ENCODE peak calls at places on chromosomes 7 and 10, in seven cellular contexts. A, T, F, O, V, G and R are unnamed samples.

GRCh38 chr10:76149182-76149581 is 717.8 kb downstream of the LRMDA start:
- DNase-seq in A (no peak), T (no peak), F (no peak), V (no peak), G (no peak), O (no peak), R (no peak)

GRCh38 chr7:148021507-148022045 is 569.0 kb upstream of the C7orf33 start:
- DNase-seq in F (no peak), A (no peak), O (no peak), V (no peak), T (no peak), G (no peak), R (no peak)

GRCh38 chr7:45223728-45224630 is 66.4 kb downstream of the RAMP3 start:
- DNase-seq in G (no peak), F (no peak), O (no peak), A (no peak), T (no peak), V (no peak), R (no peak)

GRCh38 chr10:11433657-11434056 is 177.8 kb downstream of the USP6NL start:
- DNase-seq in O (no peak), A (no peak), V (no peak), F (no peak), G (no peak), T (no peak), R (no peak)

GRCh38 chr10:124063736-124064135 is 29.7 kb downstream of the CHST15 start:
- DNase-seq in T (no peak), V (no peak), F (no peak), O (no peak), A (peak; percentile 82), G (peak; percentile 67), R (peak; percentile 37)

GRCh38 chr7:24972166-24972477 is 7.9 kb downstream of the OSBPL3 start:
- DNase-seq in F (no peak), A (no peak), T (no peak), V (no peak), G (no peak), O (no peak), R (no peak)

GRCh38 chr7:82166666-82167065 is 276.9 kb downstream of the CACNA2D1 start:
- DNase-seq in V (no peak), F (no peak), A (no peak), G (no peak), T (no peak), O (no peak), R (no peak)

GRCh38 chr10:70528726-70529362 is 50.3 kb downstream of the PALD1 start:
- DNase-seq in V (peak; percentile 39), O (peak; percentile 38), A (peak; percentile 87), G (no peak), F (no peak), T (peak; percentile 34), R (peak; percentile 46)

GRCh38 chr7:124603066-124603465 is 162.5 kb downstream of the GPR37 start:
- DNase-seq in G (no peak), F (no peak), O (no peak), V (no peak), A (peak; percentile 97), T (no peak), R (no peak)

GRCh38 chr7:107884419-107884818 is 6.6 kb upstream of the DLD start:
- DNase-seq in F (no peak), T (no peak), V (no peak), G (no peak), A (no peak), O (no peak), R (no peak)

GRCh38 chr10:33535866-33536265 is 201.4 kb upstream of the NRP1 start:
- DNase-seq in O (no peak), F (no peak), T (no peak), A (no peak), V (no peak), G (no peak), R (no peak)

GRCh38 chr7:158655931-158656441 is 48.6 kb downstream of the NCAPG2 start:
- DNase-seq in T (no peak), F (no peak), O (no peak), G (peak; percentile 81), V (no peak), A (peak; percentile 13), R (no peak)

GRCh38 chr7:63789378-63790176 is 209.1 kb upstream of the ZNF722 start:
- DNase-seq in T (peak; percentile 15), G (no peak), F (no peak), V (no peak), A (peak; percentile 82), O (no peak), R (peak; percentile 60)

GRCh38 chr10:96832721-96833219 is 672 bp downstream of the LCOR start:
- DNase-seq in F (peak; percentile 94), V (no peak), G (peak; percentile 77), T (peak; percentile 92), O (peak; percentile 83), A (peak; percentile 72), R (peak; percentile 90)

GRCh38 chr10:122233857-122234348 is 37.2 kb upstream of the BTBD16 start:
- DNase-seq in V (no peak), O (no peak), A (no peak), F (no peak), G (no peak), T (no peak), R (no peak)

GRCh38 chr10:80996615-80997193 is 459.0 kb downstream of the SH2D4B start:
- DNase-seq in G (no peak), O (no peak), T (peak; percentile 27), A (no peak), F (no peak), V (no peak), R (no peak)

GRCh38 chr7:151711906-151712771 is 164.8 kb downstream of the PRKAG2 start:
- DNase-seq in G (no peak), F (peak; percentile 83), V (no peak), T (no peak), A (no peak), O (no peak), R (no peak)

GRCh38 chr7:117808273-117808868 is 64.9 kb downstream of the CTTNBP2 start:
- DNase-seq in F (no peak), T (peak; percentile 10), V (no peak), G (no peak), A (no peak), O (no peak), R (no peak)

GRCh38 chr7:73972614-73973013 is 55.4 kb upstream of the ELN start:
- DNase-seq in G (no peak), V (no peak), T (no peak), O (no peak), F (peak; percentile 28), A (no peak), R (peak; percentile 0)

GRCh38 chr10:94439275-94439861 is 37.0 kb downstream of the TBC1D12 start:
- DNase-seq in F (no peak), G (no peak), A (no peak), T (no peak), V (no peak), O (no peak), R (no peak)

GRCh38 chr7:85851571-85852193 is 664.8 kb upstream of the SEMA3D start:
- DNase-seq in G (peak; percentile 39), T (no peak), O (no peak), A (peak; percentile 51), F (no peak), V (peak; percentile 2), R (no peak)

GRCh38 chr7:141550694-141551079 is 523 bp upstream of the AGK start:
- DNase-seq in G (no peak), T (peak; percentile 5), O (peak; percentile 26), F (no peak), V (no peak), A (no peak), R (peak; percentile 27)

GRCh38 chr7:139776486-139777303 is 1.1 kb downstream of the HIPK2 start:
- DNase-seq in F (peak; percentile 62), O (no peak), V (no peak), A (peak; percentile 16), T (peak; percentile 46), G (peak; percentile 74), R (peak; percentile 37)

DNA sequence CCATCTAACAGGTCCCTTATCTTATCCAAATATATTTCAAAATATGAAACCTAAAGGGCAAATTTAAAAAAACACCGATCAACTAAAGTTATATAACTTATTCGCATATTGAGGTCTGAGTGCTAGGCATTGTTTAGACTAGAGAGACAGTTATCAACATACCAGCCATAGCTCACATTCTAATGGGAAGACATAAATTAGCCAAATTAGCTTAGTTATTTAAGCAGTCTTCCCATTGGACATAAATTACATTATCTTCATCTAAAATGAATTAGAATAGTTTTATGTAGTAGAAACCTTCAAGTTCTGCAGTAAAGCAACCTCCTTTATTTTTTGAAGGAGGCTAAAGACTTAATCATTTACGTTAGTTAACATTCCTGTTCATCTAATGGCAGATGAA is 17.4 kb downstream of the KIF5B start:
- DNase-seq in G (no peak), O (no peak), T (no peak), V (no peak), A (no peak), F (no peak), R (no peak)
- H3K36me3 ChIP-seq in G (peaks cover 12% of the 10 kb centered on the region), O (peaks cover 46% of the 10 kb centered on the region), T (peaks cover 14% of the 10 kb centered on the region), V (peaks cover 9% of the 10 kb centered on the region), A (peaks cover 46% of the 10 kb centered on the region), F (peaks cover 66% of the 10 kb centered on the region), R (no peaks in the 10 kb centered on the region)

DNA sequence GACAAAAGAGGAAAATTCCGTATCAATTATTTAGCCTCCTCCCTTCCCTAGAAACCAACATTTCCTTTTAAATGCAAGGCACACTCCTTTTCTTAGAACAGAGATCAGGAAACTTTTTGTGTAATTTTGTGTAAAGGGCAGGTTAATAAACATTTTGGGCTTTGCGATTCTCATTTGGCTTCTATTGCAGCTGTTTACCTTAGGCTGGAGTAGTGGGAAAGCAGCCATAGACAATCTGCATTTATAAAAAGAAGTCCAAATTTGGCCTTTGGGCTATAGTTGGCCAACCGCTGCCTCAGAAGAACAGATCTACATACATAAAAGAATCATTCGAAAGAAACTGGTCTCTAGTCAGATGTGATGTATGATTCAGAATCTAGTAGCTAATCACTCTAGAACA is 35.3 kb downstream of the NAMPT start:
- DNase-seq in A (no peak), O (no peak), T (no peak), F (no peak), G (no peak), V (no peak), R (no peak)
- H3K36me3 ChIP-seq in A (peaks cover 37% of the 10 kb centered on the region), O (peaks cover 42% of the 10 kb centered on the region), T (no peaks in the 10 kb centered on the region), F (peaks cover 69% of the 10 kb centered on the region), G (peaks cover 43% of the 10 kb centered on the region), V (peaks cover 2% of the 10 kb centered on the region), R (no peaks in the 10 kb centered on the region)

GRCh38 chr7:43634384-43634783 is 51.5 kb downstream of the STK17A start:
- DNase-seq in O (no peak), V (no peak), G (no peak), A (no peak), T (no peak), F (no peak), R (no peak)
- H3K36me3 ChIP-seq in O (peaks cover 18% of the 10 kb centered on the region), V (peaks cover 7% of the 10 kb centered on the region), G (no peaks in the 10 kb centered on the region), A (peaks cover 78% of the 10 kb centered on the region), T (peaks cover 7% of the 10 kb centered on the region), F (peaks cover 63% of the 10 kb centered on the region), R (no peaks in the 10 kb centered on the region)

DNA sequence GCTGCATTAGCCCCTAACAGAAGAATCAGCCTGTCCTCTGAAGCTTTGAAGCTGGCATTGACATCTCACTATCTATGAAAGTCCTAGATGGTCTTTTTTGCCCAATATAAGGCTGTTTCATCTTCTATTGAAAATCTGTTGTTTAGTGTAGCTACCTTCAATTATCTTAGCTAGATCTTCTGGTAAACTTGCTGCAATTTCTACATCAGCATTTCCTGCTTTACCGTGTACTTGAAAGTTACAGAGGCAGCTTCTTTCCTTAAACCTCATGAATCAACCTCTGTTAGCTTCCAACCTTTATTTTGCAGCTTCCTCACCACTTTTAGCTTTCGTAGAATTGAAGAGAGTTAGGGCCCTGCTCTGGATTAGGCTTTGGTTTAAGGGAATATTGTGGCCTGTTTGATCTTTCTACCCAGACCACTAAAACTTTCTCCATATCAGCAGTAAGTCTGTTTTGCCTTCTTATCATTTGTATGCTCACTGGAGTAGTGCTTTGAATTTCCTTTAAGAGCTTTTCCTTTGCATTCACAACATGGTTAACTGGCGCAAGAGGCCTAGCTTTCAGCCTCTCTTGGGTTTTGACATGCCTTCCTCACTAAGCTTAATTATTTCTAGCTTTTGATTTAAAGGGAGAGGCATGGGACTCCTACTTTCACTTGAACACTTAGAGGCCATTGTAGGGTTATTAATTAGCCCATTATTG is 32.5 kb downstream of the ARID5B start:
- DNase-seq in F (no peak), O (no peak), T (no peak), G (peak; percentile 42), A (no peak), V (no peak), R (no peak)
- H3K36me3 ChIP-seq in F (no peaks in the 10 kb centered on the region), O (no peaks in the 10 kb centered on the region), T (no peaks in the 10 kb centered on the region), G (peaks cover 13% of the 10 kb centered on the region), A (peaks cover 5% of the 10 kb centered on the region), V (no peaks in the 10 kb centered on the region), R (no peaks in the 10 kb centered on the region)